ENCODE peak calls at places on chromosome 4, in five cellular contexts. One of them, this sample, is unnamed.

GRCh38 chr4:86247906-86248305 is 111.9 kb downstream of the MAPK10 start:
- DNase-seq in T-cell: no peak
- DNase-seq in activated CD4-positive, alpha-beta T cell treated with anti-CD3 and anti-CD28 coated beads, Interleukin-2, amount 50 U/mL, for 24 hours: no peak
- DNase-seq in right lobe of liver: no peak
- DNase-seq in AG09309: no peak
- DNase-seq in this sample: no peak

GRCh38 chr4:52657630-52658501 is 1.2 kb downstream of the USP46 start:
- DNase-seq in right lobe of liver: no peak
- DNase-seq in AG09309: no peak
- DNase-seq in T-cell: no peak
- DNase-seq in activated CD4-positive, alpha-beta T cell treated with anti-CD3 and anti-CD28 coated beads, Interleukin-2, amount 50 U/mL, for 24 hours: no peak
- DNase-seq in this sample: no peak

GRCh38 chr4:13627185-13627605 is 330 bp downstream of the BOD1L1 start:
- DNase-seq in T-cell: no peak
- DNase-seq in activated CD4-positive, alpha-beta T cell treated with anti-CD3 and anti-CD28 coated beads, Interleukin-2, amount 50 U/mL, for 24 hours: no peak
- DNase-seq in right lobe of liver: peak; percentile 59
- DNase-seq in AG09309: no peak
- DNase-seq in this sample: no peak

GRCh38 chr4:40599431-40599830 is 30.2 kb downstream of the RBM47 start:
- DNase-seq in right lobe of liver: no peak
- DNase-seq in AG09309: no peak
- DNase-seq in activated CD4-positive, alpha-beta T cell treated with anti-CD3 and anti-CD28 coated beads, Interleukin-2, amount 50 U/mL, for 24 hours: no peak
- DNase-seq in T-cell: no peak
- DNase-seq in this sample: no peak

GRCh38 chr4:138576684-138577083 is 334.5 kb upstream of the SLC7A11 start:
- DNase-seq in AG09309: peak; percentile 17
- DNase-seq in T-cell: no peak
- DNase-seq in right lobe of liver: no peak
- DNase-seq in activated CD4-positive, alpha-beta T cell treated with anti-CD3 and anti-CD28 coated beads, Interleukin-2, amount 50 U/mL, for 24 hours: no peak
- DNase-seq in this sample: no peak

GRCh38 chr4:128357286-128357685 is 69.7 kb upstream of the PGRMC2 start:
- DNase-seq in AG09309: no peak
- DNase-seq in activated CD4-positive, alpha-beta T cell treated with anti-CD3 and anti-CD28 coated beads, Interleukin-2, amount 50 U/mL, for 24 hours: no peak
- DNase-seq in T-cell: no peak
- DNase-seq in right lobe of liver: no peak
- DNase-seq in this sample: no peak

GRCh38 chr4:38672247-38673071 is 8.5 kb downstream of the KLF3 start:
- DNase-seq in right lobe of liver: no peak
- DNase-seq in activated CD4-positive, alpha-beta T cell treated with anti-CD3 and anti-CD28 coated beads, Interleukin-2, amount 50 U/mL, for 24 hours: no peak
- DNase-seq in AG09309: no peak
- DNase-seq in T-cell: no peak
- DNase-seq in this sample: no peak

GRCh38 chr4:162497564-162498167 is 333.9 kb upstream of the FSTL5 start:
- DNase-seq in T-cell: no peak
- DNase-seq in right lobe of liver: no peak
- DNase-seq in activated CD4-positive, alpha-beta T cell treated with anti-CD3 and anti-CD28 coated beads, Interleukin-2, amount 50 U/mL, for 24 hours: no peak
- DNase-seq in AG09309: peak; percentile 7
- DNase-seq in this sample: no peak

GRCh38 chr4:19748470-19748869 is 503.2 kb upstream of the SLIT2 start:
- DNase-seq in right lobe of liver: no peak
- DNase-seq in T-cell: no peak
- DNase-seq in AG09309: peak; percentile 94
- DNase-seq in activated CD4-positive, alpha-beta T cell treated with anti-CD3 and anti-CD28 coated beads, Interleukin-2, amount 50 U/mL, for 24 hours: no peak
- DNase-seq in this sample: peak; percentile 20

GRCh38 chr4:146338512-146338911 is 124.2 kb downstream of the REELD1 start:
- DNase-seq in T-cell: no peak
- DNase-seq in AG09309: no peak
- DNase-seq in right lobe of liver: no peak
- DNase-seq in activated CD4-positive, alpha-beta T cell treated with anti-CD3 and anti-CD28 coated beads, Interleukin-2, amount 50 U/mL, for 24 hours: no peak
- DNase-seq in this sample: no peak